ENCODE peak calls at places on chromosomes 11 and 22, in ten cellular contexts. M is foreskin keratinocyte, P is progenitor cell of endocrine pancreas, X is GM23338, D is A549, F is lower lobe of right lung, B is HCT116, G is AG04450, T is tibial artery, Q is endothelial cell. V is an unnamed sample.

GRCh38 chr11:133107753-133108152 is 424.5 kb downstream of the OPCML start:
- DNase-seq in M (no peak), P (no peak), X (no peak), D (no peak), F (no peak), B (no peak), G (no peak), T (no peak), Q (no peak), V (no peak)

GRCh38 chr22:24441406-24442351 is 14.3 kb downstream of the ADORA2A start:
- DNase-seq in M (no peak), P (no peak), X (no peak), D (no peak), F (no peak), B (no peak), G (no peak), T (peak; percentile 89), Q (no peak), V (no peak)

GRCh38 chr22:50250555-50251471 is at the start of gene HDAC10:
- DNase-seq in M (peak; percentile 55), P (peak; percentile 76), X (peak; percentile 94), D (no peak), F (peak; percentile 92), B (no peak), G (no peak), T (peak; percentile 85), Q (peak; percentile 84), V (no peak)

GRCh38 chr11:63829823-63830489 is 9.0 kb upstream of the MARK2 start:
- DNase-seq in M (no peak), P (no peak), X (peak; percentile 71), D (no peak), F (no peak), B (no peak), G (no peak), T (no peak), Q (peak; percentile 54), V (no peak)

GRCh38 chr22:42344391-42344861 is 74.0 kb upstream of the TCF20 start:
- DNase-seq in M (no peak), P (no peak), X (peak; percentile 76), D (no peak), F (no peak), B (no peak), G (no peak), T (peak; percentile 80), Q (no peak), V (no peak)

GRCh38 chr11:68983816-68984215 is 3.0 kb upstream of the MRGPRD start:
- DNase-seq in M (no peak), P (no peak), X (no peak), D (no peak), F (no peak), B (no peak), G (no peak), T (no peak), Q (no peak), V (no peak)

GRCh38 chr11:129947474-129947873 is 52.1 kb upstream of the NFRKB start:
- DNase-seq in M (no peak), P (no peak), X (peak; percentile 71), D (no peak), F (no peak), B (no peak), G (no peak), T (no peak), Q (no peak), V (no peak)

GRCh38 chr11:66857927-66858185 is 992 bp downstream of the LRFN4 start:
- DNase-seq in M (no peak), P (no peak), X (peak; percentile 53), D (no peak), F (no peak), B (no peak), G (no peak), T (no peak), Q (no peak), V (no peak)

GRCh38 chr11:116207349-116207748 is 565.4 kb downstream of the BUD13 start:
- DNase-seq in M (no peak), P (no peak), X (no peak), D (no peak), F (no peak), B (no peak), G (no peak), T (peak; percentile 17), Q (no peak), V (no peak)

DNA sequence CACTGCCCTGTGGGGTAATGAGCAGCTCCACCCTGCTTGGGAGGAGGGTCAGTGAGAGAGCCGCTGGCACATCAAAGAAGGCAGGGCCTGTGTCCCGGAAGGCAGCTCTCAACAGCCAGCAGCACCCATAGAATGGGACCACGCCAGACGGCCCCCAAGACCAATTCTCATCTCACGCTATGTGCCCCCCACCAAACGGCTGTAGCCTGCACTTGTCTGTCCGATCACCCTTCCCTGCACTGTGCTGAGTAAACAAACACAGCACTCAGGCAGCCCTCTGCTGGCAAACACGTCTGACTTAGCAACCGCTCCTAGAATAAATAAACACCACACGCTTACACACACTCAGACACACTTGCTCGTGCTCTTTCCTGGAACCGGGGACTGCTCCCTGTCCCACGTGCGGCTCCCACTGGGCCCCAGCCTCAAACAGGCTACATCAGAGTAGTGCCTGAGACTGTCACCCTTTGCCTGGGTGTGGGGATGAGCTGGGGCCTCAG is 53.2 kb upstream of the CDON start:
- DNase-seq in M (peak; percentile 31), P (peak; percentile 19), X (peak; percentile 39), D (peak; percentile 81), F (peak; percentile 85), B (peak; percentile 7), G (peak; percentile 77), T (peak; percentile 89), Q (peak; percentile 34), V (peak; percentile 44)
- TF ChIP-seq CTCF in M (peak; percentile 35), P (peak; percentile 36), X (peak; percentile 51), D (no peak), F (peak; percentile 11), B (no peak), G (peak; percentile 40), T (peak; percentile 33), Q (no peak), V (no peak)

DNA sequence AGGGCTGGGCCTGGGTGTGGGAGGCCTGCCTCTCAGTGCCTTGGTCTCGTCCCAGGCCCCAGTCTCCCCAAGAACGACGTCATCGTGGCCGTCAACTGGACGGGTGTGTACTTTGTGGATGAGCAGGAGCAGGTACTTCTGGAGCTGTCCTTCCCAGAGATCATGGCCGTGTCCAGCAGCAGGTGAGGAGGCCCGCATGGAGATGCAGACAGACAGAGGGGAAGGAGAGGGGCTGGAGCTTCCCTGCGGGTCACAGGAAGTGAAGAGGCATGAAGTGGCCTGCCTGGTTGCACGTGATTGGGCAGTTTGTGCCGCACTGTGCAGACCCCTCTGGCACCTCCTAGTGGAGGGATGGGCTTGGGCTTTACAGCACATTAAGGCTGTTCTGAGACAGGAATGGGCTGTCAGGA is 70.4 kb downstream of the MYO7A start:
- DNase-seq in M (peak; percentile 6), P (no peak), X (peak; percentile 87), D (peak; percentile 36), F (no peak), B (peak; percentile 48), G (no peak), T (peak; percentile 39), Q (peak; percentile 44), V (peak; percentile 21)
- TF ChIP-seq CTCF in M (peak; percentile 57), P (peak; percentile 40), X (peak; percentile 87), D (peak; percentile 9), F (no peak), B (peak; percentile 41), G (peak; percentile 44), T (no peak), Q (peak; percentile 57), V (no peak)

GRCh38 chr11:103631841-103632240 is 404.6 kb upstream of the DDI1 start:
- DNase-seq in M (no peak), P (no peak), X (no peak), D (no peak), F (no peak), B (no peak), G (no peak), T (no peak), Q (no peak), V (no peak)

GRCh38 chr11:103636232-103636631 is 400.2 kb upstream of the DDI1 start:
- DNase-seq in M (no peak), P (no peak), X (no peak), D (no peak), F (no peak), B (no peak), G (no peak), T (no peak), Q (no peak), V (no peak)

GRCh38 chr11:103633819-103634590 is 402.4 kb upstream of the DDI1 start:
- DNase-seq in M (no peak), P (no peak), X (no peak), D (no peak), F (no peak), B (no peak), G (no peak), T (no peak), Q (no peak), V (no peak)

GRCh38 chr11:103633037-103633788 is 403.2 kb upstream of the DDI1 start:
- DNase-seq in M (no peak), P (no peak), X (peak; percentile 64), D (no peak), F (no peak), B (no peak), G (no peak), T (no peak), Q (no peak), V (no peak)

DNA sequence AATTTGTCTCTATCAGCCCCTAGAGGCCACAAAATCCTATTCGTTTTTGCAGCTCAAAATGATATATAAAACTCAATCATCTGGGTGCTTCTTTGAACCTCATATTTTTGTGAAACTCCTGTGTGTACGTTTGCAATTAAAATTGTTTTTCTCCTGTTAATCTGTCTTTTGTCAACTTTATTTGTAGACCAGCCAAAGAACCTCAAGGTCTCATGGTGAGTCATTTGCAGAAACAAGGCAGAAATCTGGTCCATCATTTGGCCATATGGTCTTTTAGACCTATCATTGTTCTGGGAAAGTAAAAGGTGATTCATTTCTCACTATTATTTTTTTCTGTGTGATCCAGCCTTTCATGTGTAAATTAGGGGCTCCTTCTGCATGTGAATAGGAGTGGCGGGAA is 399.2 kb upstream of the DDI1 start:
- DNase-seq in M (peak; percentile 45), P (no peak), X (peak; percentile 5), D (no peak), F (no peak), B (no peak), G (no peak), T (no peak), Q (no peak), V (no peak)
- TF ChIP-seq CTCF in M (no peak), P (no peak), X (no peak), D (no peak), F (no peak), B (no peak), G (peak; percentile 13), T (no peak), Q (no peak), V (no peak)

DNA sequence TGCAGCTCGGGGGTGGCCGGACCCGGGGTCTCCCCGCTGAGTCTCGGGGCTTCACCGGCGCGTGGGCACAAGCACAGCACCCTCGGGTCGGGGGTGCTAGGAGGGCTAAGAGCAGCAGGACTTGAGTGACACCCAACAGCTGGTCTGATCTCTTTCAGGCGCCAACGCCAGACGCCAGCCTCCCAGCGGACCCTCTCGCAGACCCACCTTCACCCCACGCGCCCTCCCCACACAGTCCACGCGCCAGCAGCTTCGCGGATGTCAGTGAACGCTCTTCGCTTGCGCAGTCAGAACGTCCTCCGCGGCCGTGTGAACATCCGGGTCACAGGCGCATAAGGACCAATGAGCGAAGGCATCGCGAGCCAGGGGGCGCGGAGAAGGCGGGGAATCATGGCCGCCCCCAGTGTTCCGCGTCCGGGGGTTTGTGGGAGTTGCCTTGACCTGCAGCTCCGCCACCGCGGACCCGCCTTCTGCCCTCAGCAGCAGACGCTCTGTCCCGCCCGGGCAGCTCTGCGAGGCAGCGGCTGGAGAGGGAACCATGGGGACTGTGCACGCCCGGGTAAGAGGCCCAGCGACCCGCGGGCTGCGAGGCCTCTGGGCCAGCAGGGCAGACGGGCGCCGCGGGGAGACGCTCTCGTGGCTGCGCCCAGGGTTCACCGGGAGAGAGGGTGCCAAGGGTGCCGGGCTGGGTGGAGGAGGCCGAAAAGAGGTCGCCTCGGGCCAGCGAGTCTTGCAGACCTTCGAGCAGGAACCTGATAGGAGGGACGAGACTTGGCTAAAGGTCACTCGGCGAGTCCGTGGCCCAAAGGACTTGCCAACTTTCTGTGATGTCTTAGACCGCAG is at the start of gene SAMM50:
- DNase-seq in M (peak; percentile 83), P (peak; percentile 82), X (peak; percentile 96), D (peak; percentile 79), F (peak; percentile 94), B (peak; percentile 81), G (peak; percentile 82), T (peak; percentile 94), Q (peak; percentile 89), V (peak; percentile 73)
- TF ChIP-seq CTCF in M (no peak), P (no peak), X (no peak), D (no peak), F (no peak), B (no peak), G (peak; percentile 9), T (no peak), Q (no peak), V (no peak)